ENCODE peak calls at places on chromosomes 11 and 22, in eight cellular contexts. One of them, this sample, is unnamed.

GRCh38 chr11:102637731-102638130 is 12.6 kb upstream of the MMP20 start:
- DNase-seq in upper lobe of left lung: no peak
- DNase-seq in ovary: no peak
- DNase-seq in tibial nerve: no peak
- DNase-seq in esophagus muscularis mucosa: no peak
- DNase-seq in SK-N-SH: no peak
- DNase-seq in A549: no peak
- DNase-seq in suprapubic skin: no peak
- DNase-seq in this sample: no peak

GRCh38 chr11:83612891-83613766 is 327.0 kb upstream of the CCDC90B start:
- DNase-seq in upper lobe of left lung: no peak
- DNase-seq in ovary: no peak
- DNase-seq in tibial nerve: no peak
- DNase-seq in esophagus muscularis mucosa: no peak
- DNase-seq in SK-N-SH: peak; percentile 19
- DNase-seq in A549: no peak
- DNase-seq in suprapubic skin: no peak
- DNase-seq in this sample: no peak

GRCh38 chr11:32448232-32448631 is 12.9 kb upstream of the WT1 start:
- DNase-seq in upper lobe of left lung: no peak
- DNase-seq in ovary: no peak
- DNase-seq in tibial nerve: no peak
- DNase-seq in esophagus muscularis mucosa: no peak
- DNase-seq in SK-N-SH: no peak
- DNase-seq in A549: peak; percentile 36
- DNase-seq in suprapubic skin: no peak
- DNase-seq in this sample: no peak

GRCh38 chr22:49882519-49883293 is 29.1 kb downstream of the ZBED4 start:
- DNase-seq in upper lobe of left lung: no peak
- DNase-seq in ovary: no peak
- DNase-seq in tibial nerve: no peak
- DNase-seq in esophagus muscularis mucosa: no peak
- DNase-seq in SK-N-SH: no peak
- DNase-seq in A549: no peak
- DNase-seq in suprapubic skin: no peak
- DNase-seq in this sample: no peak

GRCh38 chr11:115439385-115439784 is 64.8 kb downstream of the CADM1 start:
- DNase-seq in upper lobe of left lung: no peak
- DNase-seq in ovary: no peak
- DNase-seq in tibial nerve: no peak
- DNase-seq in esophagus muscularis mucosa: no peak
- DNase-seq in SK-N-SH: no peak
- DNase-seq in A549: no peak
- DNase-seq in suprapubic skin: no peak
- DNase-seq in this sample: no peak

GRCh38 chr22:16783930-16784354 is 41.3 kb downstream of the XKR3 start:
- DNase-seq in upper lobe of left lung: no peak
- DNase-seq in ovary: no peak
- DNase-seq in tibial nerve: no peak
- DNase-seq in esophagus muscularis mucosa: no peak
- DNase-seq in SK-N-SH: peak; percentile 9
- DNase-seq in A549: peak; percentile 4
- DNase-seq in suprapubic skin: no peak
- DNase-seq in this sample: no peak

GRCh38 chr11:84524422-84525051 is 1102.6 kb downstream of the DLG2 start:
- DNase-seq in upper lobe of left lung: no peak
- DNase-seq in ovary: no peak
- DNase-seq in tibial nerve: no peak
- DNase-seq in esophagus muscularis mucosa: no peak
- DNase-seq in SK-N-SH: peak; percentile 36
- DNase-seq in A549: peak; percentile 19
- DNase-seq in suprapubic skin: no peak
- DNase-seq in this sample: no peak

GRCh38 chr11:2772544-2773031 is 72.8 kb upstream of the KCNQ1OT1 start:
- DNase-seq in upper lobe of left lung: no peak
- DNase-seq in ovary: peak; percentile 7
- DNase-seq in tibial nerve: no peak
- DNase-seq in esophagus muscularis mucosa: peak; percentile 66
- DNase-seq in SK-N-SH: no peak
- DNase-seq in A549: no peak
- DNase-seq in suprapubic skin: peak; percentile 40
- DNase-seq in this sample: peak; percentile 31

GRCh38 chr11:120208012-120208441 is 2.8 kb upstream of the OAF start:
- DNase-seq in upper lobe of left lung: no peak
- DNase-seq in ovary: no peak
- DNase-seq in tibial nerve: no peak
- DNase-seq in esophagus muscularis mucosa: no peak
- DNase-seq in SK-N-SH: no peak
- DNase-seq in A549: no peak
- DNase-seq in suprapubic skin: no peak
- DNase-seq in this sample: no peak

GRCh38 chr11:69508974-69509373 is 27.5 kb downstream of the LINC01488 start:
- DNase-seq in upper lobe of left lung: no peak
- DNase-seq in ovary: no peak
- DNase-seq in tibial nerve: no peak
- DNase-seq in esophagus muscularis mucosa: no peak
- DNase-seq in SK-N-SH: no peak
- DNase-seq in A549: no peak
- DNase-seq in suprapubic skin: peak; percentile 9
- DNase-seq in this sample: no peak

GRCh38 chr11:9263840-9264380 is 1.2 kb downstream of the DENND5A start:
- DNase-seq in upper lobe of left lung: no peak
- DNase-seq in ovary: no peak
- DNase-seq in tibial nerve: no peak
- DNase-seq in esophagus muscularis mucosa: no peak
- DNase-seq in SK-N-SH: peak; percentile 39
- DNase-seq in A549: peak; percentile 39
- DNase-seq in suprapubic skin: no peak
- DNase-seq in this sample: no peak

GRCh38 chr11:80722616-80723015 is 1281.8 kb upstream of the TENM4 start:
- DNase-seq in upper lobe of left lung: no peak
- DNase-seq in ovary: no peak
- DNase-seq in tibial nerve: no peak
- DNase-seq in esophagus muscularis mucosa: no peak
- DNase-seq in SK-N-SH: no peak
- DNase-seq in A549: no peak
- DNase-seq in suprapubic skin: no peak
- DNase-seq in this sample: no peak

DNA sequence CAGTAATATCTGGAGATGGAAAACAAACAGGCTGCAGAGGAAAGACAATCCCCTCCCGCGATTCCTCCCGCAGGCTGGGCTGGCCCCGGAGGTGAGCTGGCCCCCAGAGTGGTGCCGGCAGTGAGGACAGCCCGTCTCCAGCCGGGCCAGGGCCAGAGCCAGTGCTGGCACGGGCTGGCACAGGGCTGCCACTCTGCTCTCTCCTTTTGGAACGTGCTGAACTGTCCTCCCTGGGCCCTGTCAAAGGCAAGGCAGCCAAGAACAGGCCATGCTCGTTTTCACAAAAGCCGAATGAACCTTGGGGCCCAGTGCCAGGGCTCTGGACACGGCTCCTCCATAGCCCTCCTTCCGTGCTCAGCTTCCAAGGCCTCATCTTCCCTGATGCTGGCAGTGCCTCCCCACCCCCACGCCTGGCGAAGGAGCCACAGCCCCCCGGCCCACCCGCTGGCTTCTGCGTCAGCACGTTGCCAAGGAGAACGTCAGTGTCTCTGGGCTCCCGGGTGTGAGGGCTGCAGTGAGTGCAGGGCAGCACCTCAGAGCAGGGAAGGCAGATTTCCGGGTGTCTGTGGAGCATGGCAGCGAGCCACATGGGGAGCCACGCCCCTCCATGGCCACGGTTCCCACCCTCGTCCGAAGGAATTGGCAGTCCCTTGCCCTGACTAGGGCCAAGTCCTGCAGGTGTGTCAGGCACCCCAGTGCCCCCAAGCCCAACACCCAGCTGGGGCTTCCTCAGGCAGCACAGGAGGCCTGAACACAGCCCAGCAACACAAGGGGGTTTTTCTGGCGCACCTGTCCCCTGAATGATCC is 28.6 kb downstream of the GNAZ start:
- DNase-seq in upper lobe of left lung: peak; percentile 79
- DNase-seq in ovary: peak; percentile 89
- DNase-seq in tibial nerve: peak; percentile 36
- DNase-seq in esophagus muscularis mucosa: no peak
- DNase-seq in SK-N-SH: no peak
- DNase-seq in A549: no peak
- DNase-seq in suprapubic skin: no peak
- DNase-seq in this sample: peak; percentile 56
- TF ChIP-seq EP300 in upper lobe of left lung: no peak
- TF ChIP-seq EP300 in ovary: no peak
- TF ChIP-seq EP300 in tibial nerve: no peak
- TF ChIP-seq EP300 in esophagus muscularis mucosa: no peak
- TF ChIP-seq EP300 in SK-N-SH: no peak
- TF ChIP-seq EP300 in A549: no peak
- TF ChIP-seq EP300 in suprapubic skin: no peak
- TF ChIP-seq EP300 in this sample: no peak

GRCh38 chr11:91947215-91947614 is 277.4 kb upstream of the FAT3 start:
- DNase-seq in upper lobe of left lung: no peak
- DNase-seq in ovary: no peak
- DNase-seq in tibial nerve: peak; percentile 7
- DNase-seq in esophagus muscularis mucosa: no peak
- DNase-seq in SK-N-SH: no peak
- DNase-seq in A549: no peak
- DNase-seq in suprapubic skin: no peak
- DNase-seq in this sample: no peak
- TF ChIP-seq EP300 in upper lobe of left lung: no peak
- TF ChIP-seq EP300 in ovary: no peak
- TF ChIP-seq EP300 in tibial nerve: no peak
- TF ChIP-seq EP300 in esophagus muscularis mucosa: no peak
- TF ChIP-seq EP300 in SK-N-SH: no peak
- TF ChIP-seq EP300 in A549: no peak
- TF ChIP-seq EP300 in suprapubic skin: no peak
- TF ChIP-seq EP300 in this sample: no peak

DNA sequence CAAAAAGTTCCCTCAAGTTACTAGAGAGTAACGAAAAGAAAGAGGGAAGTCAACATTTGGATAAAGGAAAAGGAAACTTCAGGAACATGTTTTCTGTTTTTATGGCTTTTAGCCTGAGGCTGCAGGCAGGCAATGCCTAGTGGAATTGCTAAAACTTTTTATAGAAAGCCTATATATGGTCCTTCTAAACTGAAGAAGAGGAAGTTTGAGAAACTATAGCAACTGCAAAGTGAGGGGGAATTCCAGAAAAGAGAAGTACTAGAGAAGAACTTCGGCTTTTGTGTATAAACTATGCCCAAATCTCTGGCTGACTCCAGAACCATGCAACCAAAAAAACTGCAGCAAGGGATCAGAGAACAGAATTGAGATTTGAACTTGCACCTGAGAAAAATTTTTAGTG is 74.3 kb upstream of the ARHGAP42 start:
- DNase-seq in upper lobe of left lung: no peak
- DNase-seq in ovary: no peak
- DNase-seq in tibial nerve: no peak
- DNase-seq in esophagus muscularis mucosa: no peak
- DNase-seq in SK-N-SH: no peak
- DNase-seq in A549: no peak
- DNase-seq in suprapubic skin: no peak
- DNase-seq in this sample: no peak
- TF ChIP-seq EP300 in upper lobe of left lung: no peak
- TF ChIP-seq EP300 in ovary: no peak
- TF ChIP-seq EP300 in tibial nerve: no peak
- TF ChIP-seq EP300 in esophagus muscularis mucosa: no peak
- TF ChIP-seq EP300 in SK-N-SH: no peak
- TF ChIP-seq EP300 in A549: no peak
- TF ChIP-seq EP300 in suprapubic skin: no peak
- TF ChIP-seq EP300 in this sample: no peak

DNA sequence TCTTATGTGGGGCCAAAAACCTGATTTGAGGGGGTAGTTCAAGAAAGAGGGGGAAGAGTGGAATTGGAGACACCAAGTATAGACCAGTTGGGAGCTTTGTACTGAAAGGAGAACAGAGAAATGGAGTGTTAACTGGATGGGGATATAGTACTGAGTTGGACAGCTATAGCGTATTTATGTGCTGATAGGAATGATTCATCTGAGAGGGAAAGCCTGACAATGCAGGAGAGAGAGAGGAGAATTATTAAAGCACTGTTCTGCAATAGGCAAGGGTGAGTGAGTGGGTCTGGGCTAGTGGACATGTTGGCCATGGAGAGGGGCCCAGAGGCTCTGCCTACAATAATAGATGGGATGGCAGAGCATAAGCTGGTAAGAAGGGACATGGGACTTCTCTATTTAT is 52.9 kb upstream of the PITPNB start:
- DNase-seq in upper lobe of left lung: no peak
- DNase-seq in ovary: no peak
- DNase-seq in tibial nerve: no peak
- DNase-seq in esophagus muscularis mucosa: no peak
- DNase-seq in SK-N-SH: no peak
- DNase-seq in A549: no peak
- DNase-seq in suprapubic skin: no peak
- DNase-seq in this sample: no peak
- TF ChIP-seq EP300 in upper lobe of left lung: no peak
- TF ChIP-seq EP300 in ovary: no peak
- TF ChIP-seq EP300 in tibial nerve: no peak
- TF ChIP-seq EP300 in esophagus muscularis mucosa: no peak
- TF ChIP-seq EP300 in SK-N-SH: no peak
- TF ChIP-seq EP300 in A549: no peak
- TF ChIP-seq EP300 in suprapubic skin: no peak
- TF ChIP-seq EP300 in this sample: no peak

GRCh38 chr11:1109918-1110705 is 35.4 kb downstream of the MUC2 start:
- DNase-seq in upper lobe of left lung: peak; percentile 77
- DNase-seq in ovary: no peak
- DNase-seq in tibial nerve: no peak
- DNase-seq in esophagus muscularis mucosa: no peak
- DNase-seq in SK-N-SH: no peak
- DNase-seq in A549: no peak
- DNase-seq in suprapubic skin: no peak
- DNase-seq in this sample: no peak
- TF ChIP-seq EP300 in upper lobe of left lung: no peak
- TF ChIP-seq EP300 in ovary: no peak
- TF ChIP-seq EP300 in tibial nerve: no peak
- TF ChIP-seq EP300 in esophagus muscularis mucosa: no peak
- TF ChIP-seq EP300 in SK-N-SH: no peak
- TF ChIP-seq EP300 in A549: no peak
- TF ChIP-seq EP300 in suprapubic skin: no peak
- TF ChIP-seq EP300 in this sample: no peak

GRCh38 chr22:24137595-24137994 is 43.7 kb upstream of the SUSD2 start:
- DNase-seq in upper lobe of left lung: no peak
- DNase-seq in ovary: no peak
- DNase-seq in tibial nerve: no peak
- DNase-seq in esophagus muscularis mucosa: no peak
- DNase-seq in SK-N-SH: no peak
- DNase-seq in A549: no peak
- DNase-seq in suprapubic skin: no peak
- DNase-seq in this sample: no peak

GRCh38 chr22:24138649-24139420 is 42.5 kb upstream of the SUSD2 start:
- DNase-seq in upper lobe of left lung: no peak
- DNase-seq in ovary: no peak
- DNase-seq in tibial nerve: no peak
- DNase-seq in esophagus muscularis mucosa: no peak
- DNase-seq in SK-N-SH: no peak
- DNase-seq in A549: no peak
- DNase-seq in suprapubic skin: no peak
- DNase-seq in this sample: no peak

GRCh38 chr22:24133187-24133965 is 47.9 kb upstream of the SUSD2 start:
- DNase-seq in upper lobe of left lung: no peak
- DNase-seq in ovary: no peak
- DNase-seq in tibial nerve: no peak
- DNase-seq in esophagus muscularis mucosa: no peak
- DNase-seq in SK-N-SH: no peak
- DNase-seq in A549: no peak
- DNase-seq in suprapubic skin: no peak
- DNase-seq in this sample: no peak

GRCh38 chr22:24129980-24130379 is 51.3 kb upstream of the SUSD2 start:
- DNase-seq in upper lobe of left lung: no peak
- DNase-seq in ovary: no peak
- DNase-seq in tibial nerve: no peak
- DNase-seq in esophagus muscularis mucosa: no peak
- DNase-seq in SK-N-SH: no peak
- DNase-seq in A549: no peak
- DNase-seq in suprapubic skin: no peak
- DNase-seq in this sample: no peak

GRCh38 chr22:24134090-24134846 is 47.0 kb upstream of the SUSD2 start:
- DNase-seq in upper lobe of left lung: peak; percentile 70
- DNase-seq in ovary: peak; percentile 44
- DNase-seq in tibial nerve: peak; percentile 38
- DNase-seq in esophagus muscularis mucosa: no peak
- DNase-seq in SK-N-SH: no peak
- DNase-seq in A549: no peak
- DNase-seq in suprapubic skin: no peak
- DNase-seq in this sample: peak; percentile 45
- TF ChIP-seq EP300 in upper lobe of left lung: no peak
- TF ChIP-seq EP300 in ovary: no peak
- TF ChIP-seq EP300 in tibial nerve: no peak
- TF ChIP-seq EP300 in esophagus muscularis mucosa: no peak
- TF ChIP-seq EP300 in SK-N-SH: no peak
- TF ChIP-seq EP300 in A549: no peak
- TF ChIP-seq EP300 in suprapubic skin: no peak
- TF ChIP-seq EP300 in this sample: no peak

This sample was measured in transverse colon.